ENCODE peak calls at places on chromosome 1, in eight cellular contexts. E, J, F, B, O, L, Z and N are unnamed samples.

GRCh38 chr1:180280617-180281016 is 50.6 kb downstream of the LHX4 start:
- DNase-seq in Z (no peak), F (no peak), J (no peak), O (no peak), B (no peak), E (no peak), L (no peak), N (no peak)

GRCh38 chr1:216461466-216461865 is 38.2 kb upstream of the USH2A start:
- DNase-seq in O (no peak), B (no peak), J (peak; percentile 51), Z (peak; percentile 44), F (no peak), E (no peak), L (no peak), N (no peak)

GRCh38 chr1:67144696-67145095 is 9.9 kb upstream of the C1orf141 start:
- DNase-seq in O (no peak), E (peak; percentile 37), F (no peak), Z (peak; percentile 17), L (no peak), J (no peak), B (no peak), N (no peak)

GRCh38 chr1:214514032-214514818 is 37.2 kb downstream of the PTPN14 start:
- DNase-seq in J (peak; percentile 75), F (no peak), L (no peak), Z (peak; percentile 80), E (peak; percentile 51), B (no peak), O (peak; percentile 6), N (peak; percentile 18)

GRCh38 chr1:53094533-53094919 is 32.5 kb downstream of the PODN start:
- DNase-seq in L (no peak), B (no peak), F (no peak), E (no peak), Z (no peak), O (no peak), J (no peak), N (no peak)

GRCh38 chr1:2290171-2290578 is 62.1 kb downstream of the SKI start:
- DNase-seq in E (peak; percentile 53), Z (no peak), L (no peak), B (no peak), F (no peak), J (no peak), O (peak; percentile 34), N (peak; percentile 42)

GRCh38 chr1:184919892-184920291 is 54.4 kb downstream of the NIBAN1 start:
- DNase-seq in Z (no peak), L (no peak), O (no peak), J (no peak), B (no peak), F (no peak), E (peak; percentile 39), N (no peak)

GRCh38 chr1:20228314-20228713 is 42.0 kb upstream of the PLA2G2C start:
- DNase-seq in B (no peak), O (no peak), Z (no peak), F (no peak), J (no peak), E (no peak), L (no peak), N (no peak)

GRCh38 chr1:58628987-58629598 is 52.0 kb upstream of the TACSTD2 start:
- DNase-seq in Z (peak; percentile 44), L (no peak), F (no peak), B (no peak), J (no peak), O (no peak), E (no peak), N (no peak)

GRCh38 chr1:159199901-159200300 is 4.8 kb upstream of the ACKR1 start:
- DNase-seq in B (no peak), J (no peak), E (no peak), L (no peak), O (no peak), F (no peak), Z (no peak), N (no peak)

GRCh38 chr1:170530972-170531757 is 801 bp upstream of the GORAB start:
- DNase-seq in J (no peak), O (no peak), L (no peak), F (no peak), B (no peak), E (no peak), Z (no peak), N (peak; percentile 12)

GRCh38 chr1:99772809-99773208 is 6.4 kb upstream of the FRRS1 start:
- DNase-seq in F (no peak), Z (no peak), O (no peak), E (no peak), J (no peak), B (no peak), L (no peak), N (no peak)

GRCh38 chr1:204705493-204705811 is 19.9 kb upstream of the LRRN2 start:
- DNase-seq in L (no peak), O (no peak), B (no peak), Z (no peak), F (no peak), J (no peak), E (no peak), N (no peak)

GRCh38 chr1:192951961-192952460 is 107.1 kb downstream of the UCHL5 start:
- DNase-seq in E (peak; percentile 44), Z (peak; percentile 92), J (peak; percentile 87), O (no peak), B (no peak), L (no peak), F (no peak), N (no peak)

GRCh38 chr1:21175670-21176581 is 771 bp downstream of the EIF4G3 start:
- DNase-seq in L (peak; percentile 46), Z (no peak), O (no peak), J (peak; percentile 67), F (no peak), E (peak; percentile 62), B (no peak), N (peak; percentile 47)

GRCh38 chr1:216705686-216706085 is 17.5 kb downstream of the ESRRG start:
- DNase-seq in B (no peak), Z (no peak), F (no peak), O (no peak), J (no peak), L (no peak), E (no peak), N (peak; percentile 33)

GRCh38 chr1:209266590-209267172 is 316.8 kb upstream of the CAMK1G start:
- DNase-seq in E (no peak), J (peak; percentile 5), F (no peak), Z (peak; percentile 16), O (no peak), L (no peak), B (no peak), N (no peak)

GRCh38 chr1:201760516-201760915 is 68.4 kb upstream of the IPO9 start:
- DNase-seq in Z (no peak), E (no peak), L (no peak), F (no peak), B (no peak), O (no peak), J (peak; percentile 66), N (no peak)

GRCh38 chr1:182707116-182707515 is 22.7 kb upstream of the RGS8 start:
- DNase-seq in O (no peak), F (no peak), Z (no peak), E (no peak), B (no peak), L (no peak), J (no peak), N (no peak)

GRCh38 chr1:93672069-93672468 is 9.6 kb downstream of the BCAR3 start:
- DNase-seq in O (peak; percentile 23), Z (peak; percentile 95), E (no peak), J (peak; percentile 84), L (no peak), F (no peak), B (no peak), N (peak; percentile 39)

GRCh38 chr1:80410233-80410632 is 1390.5 kb upstream of the ADGRL2 start:
- DNase-seq in E (no peak), F (no peak), L (no peak), J (no peak), O (no peak), Z (no peak), B (no peak), N (no peak)

GRCh38 chr1:235932090-235932510 is 65.4 kb upstream of the LYST start:
- DNase-seq in J (no peak), F (no peak), L (no peak), E (no peak), O (no peak), Z (no peak), B (no peak), N (peak; percentile 77)

GRCh38 chr1:228378453-228379164 is 28.0 kb downstream of the TRIM11 start:
- DNase-seq in J (peak; percentile 85), O (no peak), Z (peak; percentile 79), F (peak; percentile 87), B (peak; percentile 93), E (peak; percentile 46), L (peak; percentile 66), N (peak; percentile 87)

GRCh38 chr1:244971524-244972216 is 107.3 kb upstream of the HNRNPU start:
- DNase-seq in L (no peak), B (no peak), E (no peak), Z (no peak), J (no peak), O (no peak), F (no peak), N (no peak)